ENCODE peak calls at places on chromosomes 12 and 14, in eight cellular contexts. X, C, U, L, O, P, I and D are unnamed samples.

GRCh38 chr14:83172363-83172762 is 1638.7 kb upstream of the SEL1L start:
- DNase-seq in X (no peak), C (no peak), U (no peak), L (peak; percentile 13), O (no peak), P (no peak), I (no peak), D (no peak)

GRCh38 chr12:5197127-5197526 is 153.4 kb downstream of the KCNA5 start:
- DNase-seq in X (no peak), C (no peak), U (no peak), L (no peak), O (no peak), P (no peak), I (no peak), D (no peak)

GRCh38 chr12:43100231-43100630 is 451.8 kb downstream of the ADAMTS20 start:
- DNase-seq in X (no peak), C (no peak), U (no peak), L (no peak), O (no peak), P (no peak), I (no peak), D (no peak)

GRCh38 chr14:32724864-32725550 is 213.7 kb upstream of the NPAS3 start:
- DNase-seq in X (no peak), C (no peak), U (no peak), L (no peak), O (no peak), P (no peak), I (no peak), D (no peak)

GRCh38 chr12:8950702-8951478 is 1.4 kb upstream of the M6PR start:
- DNase-seq in X (no peak), C (no peak), U (no peak), L (no peak), O (no peak), P (peak; percentile 35), I (no peak), D (peak; percentile 42)

GRCh38 chr14:85479306-85479705 is 50.6 kb upstream of the FLRT2 start:
- DNase-seq in X (no peak), C (no peak), U (no peak), L (no peak), O (no peak), P (no peak), I (no peak), D (no peak)

GRCh38 chr12:81077686-81078441 is at the start of gene ACSS3:
- DNase-seq in X (no peak), C (peak; percentile 88), U (no peak), L (peak; percentile 67), O (no peak), P (no peak), I (no peak), D (no peak)

GRCh38 chr14:21825147-21825743 is 151.6 kb upstream of the OR4E1 start:
- DNase-seq in X (peak; percentile 48), C (no peak), U (peak; percentile 59), L (peak; percentile 68), O (peak; percentile 51), P (peak; percentile 37), I (no peak), D (peak; percentile 66)

GRCh38 chr14:51498411-51499227 is 153.1 kb upstream of the FRMD6 start:
- DNase-seq in X (no peak), C (no peak), U (no peak), L (no peak), O (no peak), P (no peak), I (no peak), D (no peak)

DNA sequence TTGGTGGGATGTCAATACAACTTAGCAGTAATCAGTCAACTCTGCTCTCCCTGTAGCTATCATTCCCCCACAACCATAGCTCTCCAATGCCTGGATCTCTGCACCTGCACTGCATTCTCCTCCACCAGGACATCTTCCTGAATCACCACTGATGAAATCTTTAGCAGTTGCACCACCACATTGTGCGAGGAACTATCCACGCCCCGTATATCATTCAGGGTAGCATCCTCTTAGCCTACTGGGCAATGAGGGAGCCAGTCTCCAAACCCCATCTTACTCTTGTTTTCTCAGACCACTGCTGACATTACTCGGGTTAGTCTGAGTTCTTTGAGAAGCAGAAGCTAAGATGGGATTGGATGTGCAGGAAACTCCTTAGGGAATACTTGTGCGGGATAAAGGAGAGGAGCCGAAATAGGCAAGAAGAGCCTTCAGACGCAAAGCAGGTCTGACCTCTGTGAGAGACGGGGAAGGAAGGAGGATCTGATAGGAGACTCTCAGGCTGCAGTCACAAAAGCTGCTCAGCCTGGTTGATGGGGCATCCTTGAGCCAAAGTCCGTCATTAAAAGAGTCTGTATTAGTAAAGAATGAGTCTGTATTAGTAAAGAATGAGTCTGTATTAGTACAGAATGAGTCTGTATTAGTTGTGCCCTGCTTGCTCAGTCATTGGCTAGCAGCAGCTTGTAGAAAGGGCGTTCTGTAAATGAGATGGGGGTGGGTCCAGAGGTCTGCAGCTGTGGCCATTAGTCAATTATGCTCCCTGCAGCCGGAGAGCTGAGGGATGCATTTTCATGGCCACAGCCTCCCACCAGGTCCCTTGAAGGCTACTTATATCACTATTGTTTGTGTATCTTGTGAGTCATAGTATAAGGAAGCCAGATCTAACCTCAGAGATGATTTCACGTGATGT is 49.6 kb upstream of the RASSF3 start:
- DNase-seq in X (peak; percentile 8), C (peak; percentile 46), U (peak; percentile 61), L (no peak), O (no peak), P (peak; percentile 69), I (no peak), D (peak; percentile 81)
- TF ChIP-seq MAX in X (no peak), C (no peak), U (peak; percentile 34), L (no peak), O (no peak), P (no peak), I (no peak), D (no peak)

DNA sequence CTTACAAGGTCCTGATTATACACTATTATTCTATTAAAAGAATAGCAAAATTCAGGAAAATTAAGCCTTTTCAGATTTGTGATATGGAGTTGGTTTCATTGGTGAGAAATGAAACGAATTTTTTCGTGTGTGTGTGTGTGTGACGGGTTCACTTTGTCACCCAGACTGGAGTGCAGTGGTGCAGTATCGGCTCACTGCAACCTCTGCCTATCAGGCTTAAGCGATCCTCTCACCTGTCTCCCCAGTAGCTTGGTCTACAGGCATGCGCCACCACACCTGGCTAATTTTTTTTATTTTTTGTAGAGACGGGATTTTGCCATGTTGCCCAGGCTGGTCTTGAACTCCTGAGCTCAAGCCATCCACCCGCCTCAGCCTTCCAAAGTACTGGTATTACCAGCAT is 9.7 kb downstream of the PCBP2 start:
- DNase-seq in X (no peak), C (no peak), U (no peak), L (no peak), O (no peak), P (no peak), I (no peak), D (no peak)
- TF ChIP-seq POLR2A in X (no peak), C (peak; percentile 6), U (no peak), L (no peak), O (no peak), P (no peak), I (no peak), D (no peak)

GRCh38 chr14:81406863-81407262 is 6.7 kb upstream of the STON2 start:
- DNase-seq in X (no peak), C (no peak), U (no peak), L (peak; percentile 11), O (peak; percentile 20), P (no peak), I (no peak), D (no peak)
- TF ChIP-seq MAX in X (no peak), C (no peak), U (no peak), L (no peak), O (no peak), P (no peak), I (no peak), D (no peak)

GRCh38 chr14:57247283-57247682 is 21.4 kb downstream of the EXOC5 start:
- DNase-seq in X (no peak), C (no peak), U (no peak), L (no peak), O (no peak), P (no peak), I (no peak), D (no peak)
- TF ChIP-seq POLR2A in X (no peak), C (no peak), U (no peak), L (no peak), O (no peak), P (no peak), I (no peak), D (no peak)

GRCh38 chr14:41718477-41719166 is 111.9 kb downstream of the LRFN5 start:
- DNase-seq in X (no peak), C (no peak), U (no peak), L (no peak), O (no peak), P (no peak), I (no peak), D (peak; percentile 56)
- TF ChIP-seq MAX in X (no peak), C (no peak), U (no peak), L (no peak), O (no peak), P (no peak), I (no peak), D (no peak)

DNA sequence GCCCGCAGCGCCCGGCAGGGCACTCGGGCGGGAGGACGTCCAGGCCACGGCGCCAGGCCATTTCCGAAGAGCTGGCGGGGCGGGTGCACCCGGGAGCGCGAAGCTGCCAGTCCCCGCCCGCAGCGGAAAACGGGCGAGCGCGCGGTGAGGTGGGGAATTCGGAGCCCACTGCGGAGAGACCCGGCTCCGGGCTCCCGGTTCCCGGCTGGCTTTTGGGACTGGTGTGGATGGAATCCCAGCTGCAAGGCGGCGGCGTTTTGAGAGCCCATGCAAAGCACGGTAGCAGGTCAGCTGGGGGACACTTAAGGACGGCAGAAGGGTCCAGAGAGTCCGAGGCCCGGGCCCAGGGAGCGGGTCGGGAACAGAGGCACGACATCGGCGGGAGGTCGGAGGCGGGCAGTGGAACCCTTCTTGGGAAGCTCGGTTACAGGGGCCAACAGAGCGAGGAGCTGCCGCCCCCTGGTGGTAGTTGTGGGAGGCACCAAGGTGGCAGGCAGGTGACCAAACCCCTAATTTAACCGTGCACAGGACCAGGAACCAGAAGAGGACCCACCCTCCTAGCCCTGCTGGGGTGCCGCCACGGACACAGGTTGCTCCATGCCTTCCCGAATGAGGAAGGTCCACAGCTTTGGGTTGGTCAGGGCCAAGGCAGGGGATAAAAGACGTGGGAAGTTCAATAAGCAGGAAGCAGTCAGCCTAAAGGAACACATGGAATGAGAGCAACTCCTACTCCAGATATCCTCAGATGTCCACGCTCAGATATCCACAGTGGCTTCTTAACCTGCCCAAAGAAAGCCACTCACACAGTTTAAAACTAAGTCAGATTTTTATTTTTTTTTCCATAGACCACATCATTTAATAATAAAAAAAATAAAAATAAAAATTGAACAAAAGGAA is 685 bp upstream of the CDH24 start:
- DNase-seq in X (peak; percentile 79), C (peak; percentile 98), U (peak; percentile 89), L (peak; percentile 92), O (peak; percentile 80), P (peak; percentile 87), I (peak; percentile 40), D (peak; percentile 92)
- TF ChIP-seq POLR2A in X (no peak), C (peak; percentile 61), U (no peak), L (no peak), O (peak; percentile 67), P (peak; percentile 33), I (peak; percentile 74), D (peak; percentile 27)

GRCh38 chr12:64670856-64671639 is 60.8 kb downstream of the RASSF3 start:
- DNase-seq in X (peak; percentile 59), C (no peak), U (peak; percentile 74), L (no peak), O (no peak), P (peak; percentile 59), I (no peak), D (no peak)
- TF ChIP-seq MAX in X (peak; percentile 79), C (no peak), U (no peak), L (no peak), O (no peak), P (no peak), I (no peak), D (no peak)